ENCODE peak calls at places on chromosome 16, in eight cellular contexts. K is fibroblast of lung, T is mesenchymal stem cell, Y is heart right ventricle, S is left ventricle myocardium inferior, Q is esophagus squamous epithelium, H is astrocyte, X is PC-3. O is an unnamed sample.

GRCh38 chr16:63447121-63447520 is 1410.9 kb upstream of the CDH8 start:
- DNase-seq in K (no peak), T (no peak), Y (no peak), S (no peak), Q (no peak), H (no peak), X (no peak), O (no peak)

GRCh38 chr16:48494742-48495141 is 109.5 kb upstream of the SIAH1 start:
- DNase-seq in K (no peak), T (no peak), Y (no peak), S (no peak), Q (no peak), H (no peak), X (no peak), O (no peak)

GRCh38 chr16:48720266-48720665 is 110.3 kb upstream of the N4BP1 start:
- DNase-seq in K (no peak), T (no peak), Y (peak; percentile 7), S (no peak), Q (no peak), H (no peak), X (peak; percentile 36), O (no peak)

GRCh38 chr16:59039066-59039465 is 304.9 kb upstream of the GOT2 start:
- DNase-seq in K (no peak), T (no peak), Y (no peak), S (no peak), Q (no peak), H (no peak), X (no peak), O (no peak)

GRCh38 chr16:87762620-87763019 is 3.2 kb downstream of the KLHDC4 start:
- DNase-seq in K (no peak), T (no peak), Y (no peak), S (no peak), Q (no peak), H (no peak), X (peak; percentile 32), O (no peak)

GRCh38 chr16:79600636-79601091 is at the start of gene MAF:
- DNase-seq in K (peak; percentile 85), T (peak; percentile 97), Y (peak; percentile 92), S (peak; percentile 89), Q (peak; percentile 68), H (peak; percentile 78), X (peak; percentile 16), O (peak; percentile 7)

GRCh38 chr16:84593825-84594724 is 23.8 kb downstream of the COTL1 start:
- DNase-seq in K (peak; percentile 37), T (no peak), Y (no peak), S (no peak), Q (peak; percentile 61), H (no peak), X (no peak), O (no peak)

GRCh38 chr16:14186954-14187306 is 115.8 kb downstream of the MRTFB start:
- DNase-seq in K (no peak), T (no peak), Y (no peak), S (no peak), Q (no peak), H (peak; percentile 27), X (no peak), O (no peak)

GRCh38 chr16:23389201-23389600 is 63.8 kb downstream of the COG7 start:
- DNase-seq in K (no peak), T (no peak), Y (no peak), S (no peak), Q (no peak), H (no peak), X (no peak), O (no peak)

GRCh38 chr16:19138601-19139000 is 24.8 kb downstream of the ITPRIPL2 start:
- DNase-seq in K (peak; percentile 38), T (peak; percentile 98), Y (peak; percentile 82), S (peak; percentile 71), Q (no peak), H (no peak), X (peak; percentile 47), O (peak; percentile 73)

GRCh38 chr16:67542464-67542863 is 13.8 kb downstream of the RIPOR1 start:
- DNase-seq in K (peak; percentile 76), T (peak; percentile 78), Y (peak; percentile 40), S (no peak), Q (no peak), H (peak; percentile 66), X (peak; percentile 30), O (no peak)

GRCh38 chr16:72948238-72948559 is 99.7 kb downstream of the ZFHX3 start:
- DNase-seq in K (no peak), T (no peak), Y (no peak), S (no peak), Q (no peak), H (no peak), X (no peak), O (no peak)

GRCh38 chr16:22313876-22314470 is 16.8 kb downstream of the POLR3E start:
- DNase-seq in K (no peak), T (no peak), Y (no peak), S (no peak), Q (no peak), H (no peak), X (no peak), O (no peak)

GRCh38 chr16:4734730-4735575 is 616 bp downstream of the DNAAF8 start:
- DNase-seq in K (peak; percentile 71), T (peak; percentile 85), Y (peak; percentile 90), S (peak; percentile 91), Q (peak; percentile 58), H (peak; percentile 53), X (peak; percentile 64), O (peak; percentile 53)

GRCh38 chr16:19559242-19559910 is 3.9 kb downstream of the VPS35L start:
- DNase-seq in K (peak; percentile 51), T (peak; percentile 73), Y (peak; percentile 23), S (no peak), Q (no peak), H (peak; percentile 39), X (peak; percentile 74), O (peak; percentile 46)

GRCh38 chr16:17160285-17160854 is 310.4 kb downstream of the XYLT1 start:
- DNase-seq in K (peak; percentile 81), T (no peak), Y (no peak), S (no peak), Q (no peak), H (peak; percentile 68), X (no peak), O (no peak)

GRCh38 chr16:50526249-50526648 is 21.9 kb upstream of the NKD1 start:
- DNase-seq in K (no peak), T (no peak), Y (no peak), S (no peak), Q (no peak), H (no peak), X (no peak), O (no peak)

GRCh38 chr16:16797239-16797638 is 418.3 kb downstream of the NPIPA7 start:
- DNase-seq in K (no peak), T (no peak), Y (no peak), S (no peak), Q (no peak), H (no peak), X (no peak), O (no peak)

GRCh38 chr16:29900888-29901606 is 759 bp downstream of the ASPHD1 start:
- DNase-seq in K (no peak), T (no peak), Y (no peak), S (no peak), Q (no peak), H (peak; percentile 13), X (no peak), O (no peak)

GRCh38 chr16:66459878-66460277 is 32.8 kb downstream of the BEAN1 start:
- DNase-seq in K (peak; percentile 26), T (no peak), Y (no peak), S (no peak), Q (no peak), H (peak; percentile 7), X (no peak), O (no peak)

GRCh38 chr16:89925596-89926079 is 2.5 kb downstream of the TUBB3 start:
- DNase-seq in K (no peak), T (peak; percentile 61), Y (no peak), S (no peak), Q (no peak), H (no peak), X (no peak), O (no peak)
- H3K27ac ChIP-seq in K (peak overlapping the region; percentile 58), T (no peak overlapping the region), Y (no peak overlapping the region), S (peak overlapping the region; percentile 58), Q (no peak overlapping the region), H (peak overlapping the region; percentile 48), X (no peak overlapping the region), O (peak overlapping the region; percentile 21)

GRCh38 chr16:57373117-57373947 is 1.0 kb downstream of the CX3CL1 start:
- DNase-seq in K (peak; percentile 37), T (no peak), Y (no peak), S (no peak), Q (no peak), H (no peak), X (no peak), O (no peak)
- H3K4me3 ChIP-seq in K (no peak overlapping the region), T (no peak overlapping the region), Y (peak overlapping the region; percentile 55), S (peak overlapping the region; percentile 73), Q (peak overlapping the region; percentile 66), H (no peak overlapping the region), X (no peak overlapping the region), O (no peak overlapping the region)

GRCh38 chr16:52487849-52488457 is 59.0 kb downstream of the TOX3 start:
- DNase-seq in K (no peak), T (no peak), Y (no peak), S (no peak), Q (no peak), H (no peak), X (no peak), O (no peak)
- H3K27ac ChIP-seq in K (no peak overlapping the region), T (no peak overlapping the region), Y (no peak overlapping the region), S (no peak overlapping the region), Q (no peak overlapping the region), H (no peak overlapping the region), X (no peak overlapping the region), O (no peak overlapping the region)

GRCh38 chr16:1775006-1775845 is 2.3 kb upstream of the MRPS34 start:
- DNase-seq in K (no peak), T (no peak), Y (no peak), S (no peak), Q (no peak), H (no peak), X (no peak), O (no peak)
- H3K4me3 ChIP-seq in K (no peak overlapping the region), T (peak overlapping the region; percentile 87), Y (no peak overlapping the region), S (no peak overlapping the region), Q (no peak overlapping the region), H (no peak overlapping the region), X (no peak overlapping the region), O (no peak overlapping the region)

GRCh38 chr16:8720967-8721692 is 46.7 kb downstream of the ABAT start:
- DNase-seq in K (no peak), T (no peak), Y (no peak), S (no peak), Q (no peak), H (no peak), X (no peak), O (no peak)
- H3K27ac ChIP-seq in K (no peak overlapping the region), T (no peak overlapping the region), Y (no peak overlapping the region), S (no peak overlapping the region), Q (no peak overlapping the region), H (no peak overlapping the region), X (no peak overlapping the region), O (no peak overlapping the region)

DNA sequence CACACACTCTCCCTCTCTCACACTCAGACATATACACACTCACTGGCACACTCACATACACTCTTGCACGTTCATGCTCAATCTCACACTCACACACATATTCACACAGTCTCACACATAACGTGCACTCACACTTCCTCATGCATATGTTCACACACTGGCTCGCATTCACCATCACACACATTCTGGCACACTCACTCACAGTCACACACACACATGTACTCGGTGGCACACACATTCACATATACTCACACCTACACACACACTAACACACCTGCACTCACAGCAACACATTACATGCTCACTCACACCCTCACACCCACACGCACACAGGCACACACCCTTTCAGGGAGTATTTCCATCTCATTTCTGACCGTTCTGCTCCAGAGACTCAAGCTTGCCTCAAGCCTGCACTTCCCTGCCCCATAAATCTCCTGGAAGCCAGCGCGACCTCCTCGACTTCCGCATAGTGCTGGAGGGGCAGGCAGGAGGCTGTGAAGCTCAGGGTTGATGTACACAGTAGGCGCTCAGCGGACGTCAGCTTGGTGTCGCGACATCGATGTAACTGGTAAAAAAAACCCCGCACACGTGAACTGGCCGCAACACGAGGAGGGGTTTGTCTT is 66.7 kb upstream of the FOXF1 start:
- DNase-seq in K (no peak), T (no peak), Y (no peak), S (no peak), Q (no peak), H (no peak), X (no peak), O (no peak)
- H3K4me3 ChIP-seq in K (no peak overlapping the region), T (no peak overlapping the region), Y (no peak overlapping the region), S (no peak overlapping the region), Q (no peak overlapping the region), H (no peak overlapping the region), X (no peak overlapping the region), O (no peak overlapping the region)